ENCODE peak calls at places on chromosomes 5 and 9, in seven cellular contexts. N is GM12891, E is K562, W is GM12878, Q is H1, U is SK-N-SH, Y is HepG2. F is an unnamed sample.

GRCh38 chr9:108186996-108187395 is 668.8 kb downstream of the ACTL7B start:
- DNase-seq in E (no peak), Y (no peak), U (no peak), W (no peak), N (no peak), Q (no peak), F (no peak)

GRCh38 chr5:132270345-132270685 is 12.8 kb downstream of the PDLIM4 start:
- DNase-seq in U (no peak), E (no peak), Y (no peak), N (no peak), W (no peak), Q (no peak), F (no peak)

GRCh38 chr5:54217826-54218503 is 92.4 kb downstream of the ARL15 start:
- DNase-seq in W (no peak), N (peak), Q (no peak), U (peak), Y (peak), E (peak), F (no peak)

GRCh38 chr5:98880598-98880997 is 48.2 kb downstream of the CHD1 start:
- DNase-seq in Y (no peak), E (no peak), U (no peak), Q (no peak), W (no peak), N (no peak), F (no peak)

GRCh38 chr5:78638423-78638822 is 10.1 kb downstream of the LHFPL2 start:
- DNase-seq in Y (peak), Q (no peak), N (no peak), E (no peak), U (peak), W (no peak), F (no peak)

GRCh38 chr9:38337095-38337494 is 55.4 kb upstream of the ALDH1B1 start:
- DNase-seq in U (no peak), N (no peak), Q (no peak), E (no peak), W (no peak), Y (no peak), F (no peak)

GRCh38 chr5:176700239-176700847 is 53.1 kb downstream of the TSPAN17 start:
- DNase-seq in Y (no peak), E (peak), N (no peak), Q (peak), W (no peak), U (peak), F (no peak)

GRCh38 chr5:41921874-41922273 is 3.2 kb upstream of the FBXO4 start:
- DNase-seq in Q (no peak), Y (no peak), W (no peak), E (no peak), N (no peak), U (no peak), F (no peak)

GRCh38 chr9:34510506-34511159 is 12.2 kb downstream of the ENHO start:
- DNase-seq in N (no peak), W (no peak), U (no peak), E (no peak), Q (no peak), Y (no peak), F (no peak)

GRCh38 chr5:24232929-24233328 is 411.8 kb downstream of the CDH10 start:
- DNase-seq in Q (no peak), U (no peak), W (no peak), E (no peak), Y (no peak), N (no peak), F (no peak)

GRCh38 chr5:31819926-31820516 is 181.1 kb downstream of the PDZD2 start:
- DNase-seq in N (no peak), Q (no peak), U (no peak), W (no peak), E (no peak), Y (no peak), F (no peak)

GRCh38 chr5:38807570-38808461 is 38.0 kb upstream of the OSMR start:
- DNase-seq in Q (no peak), N (no peak), E (no peak), Y (no peak), U (no peak), W (no peak), F (no peak)

GRCh38 chr5:40436535-40437237 is 243.0 kb upstream of the PTGER4 start:
- DNase-seq in Y (no peak), N (no peak), Q (no peak), E (no peak), W (no peak), U (no peak), F (no peak)

GRCh38 chr9:29875522-29875921 is 2302.2 kb upstream of the C9orf72 start:
- DNase-seq in Y (no peak), E (no peak), U (no peak), W (no peak), N (no peak), Q (no peak), F (no peak)

GRCh38 chr9:29873579-29873978 is 2300.3 kb upstream of the C9orf72 start:
- DNase-seq in Q (no peak), N (no peak), E (no peak), Y (no peak), U (no peak), W (no peak), F (no peak)
- TF ChIP-seq POLR2AphosphoS5 in Q (no peak), N (no peak), E (no peak), Y (no peak), U (no peak), W (no peak), F (no peak)

GRCh38 chr5:55413644-55414043 is 105.9 kb downstream of the MTREX start:
- DNase-seq in Y (no peak), U (no peak), E (no peak), W (no peak), N (no peak), Q (no peak), F (no peak)

GRCh38 chr5:55421074-55421529 is 113.3 kb downstream of the MTREX start:
- DNase-seq in N (no peak), W (peak), Y (no peak), U (no peak), Q (no peak), E (no peak), F (no peak)

GRCh38 chr5:55415071-55415470 is 107.3 kb downstream of the MTREX start:
- DNase-seq in U (no peak), Q (no peak), Y (no peak), W (no peak), E (no peak), N (no peak), F (no peak)

GRCh38 chr5:55416306-55416705 is 108.5 kb downstream of the MTREX start:
- DNase-seq in U (no peak), W (no peak), Y (no peak), E (no peak), N (no peak), Q (no peak), F (no peak)

DNA sequence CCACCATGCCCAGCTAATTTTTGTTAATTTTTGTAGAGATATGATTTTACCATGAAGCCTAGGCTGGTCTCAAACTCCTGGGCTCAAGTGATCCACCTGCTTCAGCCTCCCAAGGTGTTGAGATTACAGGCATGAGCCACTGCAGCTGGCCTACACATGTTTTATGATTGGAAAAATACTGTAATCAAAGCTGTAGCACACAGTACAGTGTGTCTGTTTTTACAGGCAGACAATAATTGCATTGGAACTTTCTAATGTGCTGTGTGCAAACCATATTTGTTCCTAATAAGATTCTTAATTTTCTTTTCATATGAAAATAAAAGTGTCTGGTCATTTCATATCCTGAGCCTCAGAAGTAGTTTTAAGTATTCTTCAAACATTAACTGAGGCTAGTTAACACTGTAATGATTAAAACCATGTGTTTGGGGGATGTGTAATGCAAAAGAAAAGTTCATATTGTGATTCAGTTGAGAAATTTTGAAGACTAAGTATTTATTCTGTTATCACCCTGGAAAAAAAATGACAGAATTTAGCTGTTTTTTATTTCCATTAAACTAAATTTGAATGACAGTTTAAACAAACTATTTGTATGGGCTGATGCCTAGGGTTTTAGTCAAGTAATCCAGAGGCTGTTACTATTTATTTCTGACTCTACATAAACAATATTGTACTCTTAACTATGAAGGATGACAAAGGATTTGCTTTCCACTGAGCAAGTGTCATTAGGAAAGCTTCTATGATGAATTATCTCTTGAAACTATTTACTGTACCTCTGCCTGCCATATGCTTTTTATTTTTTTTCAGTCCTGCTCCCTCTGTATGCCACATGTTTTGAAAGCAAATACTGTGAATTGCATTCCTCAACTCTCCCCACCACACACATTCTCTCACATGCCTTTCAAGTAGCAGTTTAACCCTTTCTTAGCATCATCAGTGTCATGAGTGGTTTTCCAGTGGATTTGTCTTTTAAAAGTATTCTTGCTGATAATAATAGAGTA is 111.5 kb downstream of the MTREX start:
- DNase-seq in E (no peak), U (no peak), Q (no peak), Y (peak), W (no peak), N (no peak), F (no peak)
- TF ChIP-seq TAF1 in E (no peak), U (no peak), Q (no peak), Y (no peak), W (no peak), N (no peak), F (no peak)

GRCh38 chr9:79569814-79570448 is 1.8 kb upstream of the TLE4 start:
- DNase-seq in E (no peak), U (no peak), Q (no peak), Y (no peak), N (no peak), W (no peak), F (no peak)

GRCh38 chr9:79570449-79571308 is 1.1 kb upstream of the TLE4 start:
- DNase-seq in Y (no peak), Q (peak), N (no peak), U (peak), W (no peak), E (peak), F (peak)

GRCh38 chr9:79572032-79572890 is 496 bp downstream of the TLE4 start:
- DNase-seq in Y (no peak), Q (no peak), E (peak), U (peak), N (peak), W (no peak), F (peak)

GRCh38 chr9:79572891-79573696 is 1.3 kb downstream of the TLE4 start:
- DNase-seq in N (peak), E (peak), W (no peak), Q (no peak), Y (no peak), U (peak), F (peak)

DNA sequence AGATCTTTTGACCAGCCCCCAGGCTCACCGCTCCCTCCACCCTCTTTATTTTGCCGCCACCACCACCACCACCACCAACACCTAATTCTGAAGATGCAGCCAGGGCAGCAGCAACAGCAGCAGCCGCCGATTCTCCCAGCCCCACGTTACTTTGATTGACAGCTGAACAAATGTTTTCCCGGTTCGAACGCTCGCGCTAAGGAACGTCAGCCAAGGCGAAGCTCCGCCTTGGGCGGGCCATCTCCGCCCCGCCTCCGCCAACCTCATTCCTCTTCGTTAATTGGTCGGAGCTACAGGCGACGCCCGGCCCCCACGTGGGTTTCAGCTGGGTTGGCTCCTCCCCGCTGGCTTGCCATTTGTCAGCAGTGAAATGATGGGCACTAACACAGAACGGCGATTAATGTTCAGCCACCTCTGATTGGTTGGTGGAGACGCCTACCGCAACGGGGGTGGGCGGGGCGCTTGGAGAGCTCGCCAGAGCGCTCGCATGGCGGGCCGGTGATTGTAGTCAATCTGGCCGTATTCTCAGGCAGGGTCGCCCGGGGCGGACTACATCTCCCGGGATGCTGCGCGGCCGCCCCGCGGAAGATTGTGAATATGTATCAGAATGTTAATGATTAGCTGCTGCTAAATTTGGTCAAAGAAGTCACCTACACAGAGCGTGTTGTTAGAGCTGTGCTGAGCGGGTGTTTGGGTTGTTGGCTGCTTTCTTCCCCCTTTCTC is at the start of gene TLE4:
- DNase-seq in W (peak), Q (peak), E (peak), N (peak), U (peak), Y (peak), F (peak)
- TF ChIP-seq POLR2AphosphoS5 in W (peak), Q (peak), E (peak), N (peak), U (peak), Y (no peak), F (peak)

DNA sequence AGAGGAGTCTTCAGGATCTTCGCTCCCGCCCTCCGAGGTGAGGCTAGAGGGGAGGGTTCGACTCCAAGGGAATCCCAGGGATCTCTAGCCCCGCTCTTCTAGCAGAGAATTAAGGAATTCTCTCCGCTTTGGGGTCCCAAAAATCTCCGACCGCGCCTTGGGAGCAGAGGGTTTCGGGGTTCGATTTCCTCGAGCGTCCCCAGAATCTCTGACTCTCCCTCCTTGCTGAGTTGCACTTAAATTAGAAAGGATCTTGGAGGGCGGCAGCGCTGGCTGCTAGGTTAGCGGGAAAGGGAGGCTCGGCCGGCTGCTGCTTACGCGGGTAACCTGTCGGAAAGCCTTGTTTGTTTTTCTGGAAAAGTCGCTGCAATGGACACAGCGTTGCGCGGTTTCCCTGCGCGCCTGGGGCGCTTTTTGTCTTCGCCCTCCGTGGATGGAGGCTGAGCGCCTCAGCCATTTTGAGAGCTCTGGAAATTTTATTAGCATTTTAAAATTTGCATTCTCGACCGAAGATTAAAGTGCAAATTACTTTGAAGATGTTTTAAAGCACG is 1.5 kb downstream of the DMRT1 start:
- DNase-seq in W (no peak), Q (no peak), Y (no peak), N (no peak), U (no peak), E (no peak), F (no peak)
- TF ChIP-seq TAF1 in W (no peak), Q (no peak), Y (no peak), N (no peak), U (no peak), E (no peak), F (no peak)

GRCh38 chr5:27129926-27130325 is 91.5 kb upstream of the CDH9 start:
- DNase-seq in N (no peak), E (no peak), Q (no peak), U (no peak), Y (no peak), W (no peak), F (no peak)

GRCh38 chr5:27124590-27124989 is 86.2 kb upstream of the CDH9 start:
- DNase-seq in W (no peak), E (peak), U (peak), Q (no peak), Y (peak), N (no peak), F (no peak)

GRCh38 chr5:27125856-27126255 is 87.5 kb upstream of the CDH9 start:
- DNase-seq in W (no peak), E (no peak), Y (no peak), Q (no peak), N (no peak), U (no peak), F (no peak)

DNA sequence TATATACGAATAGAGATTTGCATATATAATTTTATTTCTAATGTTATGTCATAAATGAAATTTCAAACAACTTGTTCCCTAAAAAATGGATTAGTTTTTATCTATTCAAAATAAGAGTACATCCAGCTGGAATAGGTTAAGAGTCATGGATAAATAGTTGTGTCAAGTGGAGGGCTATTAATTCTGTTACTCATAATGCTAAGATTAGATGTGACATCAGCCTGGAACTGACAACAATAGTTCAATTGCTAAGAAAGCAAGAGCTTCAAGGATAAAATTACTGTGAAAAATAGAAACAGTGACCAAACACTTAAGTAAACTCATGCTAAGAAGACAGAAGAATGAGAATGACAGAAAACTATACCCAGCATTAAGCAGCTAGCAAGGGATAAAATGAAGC is 92.2 kb upstream of the CDH9 start:
- DNase-seq in Q (no peak), N (no peak), Y (no peak), W (no peak), U (no peak), E (no peak), F (no peak)
- TF ChIP-seq POLR2AphosphoS5 in Q (no peak), N (no peak), Y (no peak), W (no peak), U (no peak), E (no peak), F (no peak)

DNA sequence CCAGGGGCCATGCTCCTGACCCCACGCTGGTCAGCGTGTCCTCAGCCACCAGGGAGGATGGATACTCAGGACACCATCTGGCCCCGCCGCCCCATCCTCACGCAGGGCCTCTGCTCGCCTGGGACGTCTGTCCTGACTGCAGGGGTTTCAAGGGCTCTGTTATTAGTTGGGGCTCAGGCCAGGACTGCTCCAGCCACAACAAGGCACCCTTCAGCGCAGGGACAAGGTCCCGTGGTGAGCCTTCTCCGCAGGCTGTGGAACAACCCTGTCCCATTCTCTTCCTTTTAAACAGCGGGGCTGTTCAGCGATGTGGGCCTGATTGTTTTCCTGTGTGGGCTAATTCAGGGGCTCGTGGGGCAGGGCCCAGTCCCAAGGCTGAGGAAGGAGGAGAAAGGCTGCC is 61.6 kb downstream of the SEMA4D start:
- DNase-seq in E (no peak), N (no peak), U (no peak), W (no peak), Q (no peak), Y (no peak), F (no peak)
- TF ChIP-seq TAF1 in E (no peak), N (no peak), U (no peak), W (no peak), Q (no peak), Y (no peak), F (no peak)

DNA sequence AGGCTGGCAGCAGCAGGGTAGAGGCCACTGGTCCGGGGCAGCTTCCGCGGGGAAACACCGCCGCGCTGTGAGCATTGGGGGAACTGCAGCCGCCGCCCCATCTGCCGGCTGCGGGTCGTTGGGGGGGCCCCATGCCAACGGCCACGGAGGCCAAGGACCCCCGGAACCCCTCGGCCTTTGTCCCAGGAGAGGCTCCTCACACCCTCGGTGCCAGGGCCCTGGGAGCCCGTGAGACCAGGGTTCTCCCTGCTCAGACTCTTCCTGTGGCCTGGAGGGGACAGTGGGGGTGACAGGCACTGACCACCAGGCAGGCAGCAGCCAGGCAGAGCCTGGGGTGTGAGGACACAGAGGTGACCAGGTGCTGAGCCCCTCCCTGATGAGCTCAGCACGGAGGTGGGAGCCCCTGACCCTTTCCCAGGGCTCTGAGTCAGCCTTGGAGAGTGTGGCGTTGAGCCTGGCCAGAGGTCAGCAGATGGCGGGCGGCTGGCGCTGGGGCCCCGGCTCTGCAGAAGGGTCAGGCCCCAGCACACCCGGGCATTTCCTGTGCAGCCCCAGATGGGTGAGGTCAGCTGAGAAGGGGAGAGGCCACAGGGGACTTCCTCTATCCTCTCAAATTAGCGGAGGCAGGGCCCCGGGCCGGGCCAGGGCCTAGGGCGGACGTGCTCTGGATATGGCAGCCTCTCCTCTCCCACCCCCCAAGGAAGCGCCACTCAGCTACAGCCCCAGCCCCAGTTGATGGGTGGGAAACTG is 17.9 kb upstream of the EGFL7 start:
- DNase-seq in E (peak), N (peak), Q (no peak), Y (peak), W (no peak), U (peak), F (peak)
- TF ChIP-seq POLR2AphosphoS5 in E (no peak), N (no peak), Q (no peak), Y (peak), W (no peak), U (no peak), F (no peak)